ENCODE peak calls at places on chromosomes 12 and 14, in six cellular contexts. N, D, O, U, Z and S are unnamed samples.

GRCh38 chr12:53726342-53726741 is 910 bp downstream of the CALCOCO1 start:
- DNase-seq in Z (peak), N (no peak), D (no peak), O (peak), U (peak), S (no peak)

GRCh38 chr14:101174980-101175606 is 271.6 kb upstream of the RTL1 start:
- DNase-seq in U (no peak), D (no peak), O (no peak), Z (no peak), N (no peak), S (no peak)

GRCh38 chr14:71377099-71377498 is 469.8 kb downstream of the PCNX1 start:
- DNase-seq in Z (no peak), U (no peak), O (no peak), D (no peak), N (no peak), S (no peak)

GRCh38 chr14:105941226-105942166 is 415.1 kb downstream of the TMEM121 start:
- DNase-seq in O (peak), Z (no peak), U (no peak), D (no peak), N (no peak), S (no peak)

GRCh38 chr12:76450690-76451089 is 102.5 kb upstream of the BBS10 start:
- DNase-seq in N (peak), D (no peak), U (peak), O (no peak), Z (peak), S (no peak)

GRCh38 chr14:61761557-61761956 is 663 bp upstream of the SNAPC1 start:
- DNase-seq in Z (no peak), N (no peak), D (no peak), O (no peak), U (peak), S (no peak)

GRCh38 chr14:99792551-99793212 is 531 bp upstream of the EML1 start:
- DNase-seq in O (no peak), U (no peak), N (peak), Z (peak), D (no peak), S (no peak)

GRCh38 chr12:77007476-77007875 is 57.9 kb downstream of the E2F7 start:
- DNase-seq in N (peak), O (no peak), D (no peak), Z (no peak), U (peak), S (no peak)

GRCh38 chr12:108337235-108338223 is 1.6 kb downstream of the CMKLR1 start:
- DNase-seq in O (no peak), U (peak), N (no peak), D (peak), Z (peak), S (no peak)

GRCh38 chr12:694734-695503 is 31.7 kb upstream of the NINJ2 start:
- DNase-seq in Z (no peak), D (no peak), O (no peak), U (peak), N (no peak), S (no peak)

GRCh38 chr12:64387201-64387816 is 3.2 kb downstream of the C12orf56 start:
- DNase-seq in O (no peak), Z (no peak), U (no peak), D (peak), N (no peak), S (no peak)

GRCh38 chr12:34294137-34294536 is 271.8 kb downstream of the ALG10 start:
- DNase-seq in O (no peak), U (no peak), Z (no peak), N (no peak), D (no peak), S (no peak)

GRCh38 chr12:127548123-127548553 is 718.8 kb upstream of the TMEM132C start:
- DNase-seq in O (no peak), Z (peak), U (no peak), D (no peak), N (peak), S (no peak)

GRCh38 chr12:40192704-40193255 is 32.0 kb upstream of the LRRK2 start:
- DNase-seq in O (peak), D (no peak), U (peak), N (no peak), Z (no peak), S (no peak)

GRCh38 chr12:65368071-65368470 is 89.6 kb downstream of the MSRB3 start:
- DNase-seq in O (no peak), U (no peak), D (no peak), N (no peak), Z (no peak), S (no peak)

GRCh38 chr14:91307046-91307445 is 62.5 kb upstream of the GPR68 start:
- DNase-seq in O (no peak), N (no peak), Z (no peak), D (no peak), U (no peak), S (no peak)

GRCh38 chr12:11648514-11649412 is 711 bp upstream of the ETV6 start:
- DNase-seq in N (peak), U (peak), Z (peak), O (peak), D (peak), S (no peak)

GRCh38 chr12:5796171-5797091 is 148.6 kb downstream of the ANO2 start:
- DNase-seq in Z (peak), D (peak), U (peak), O (no peak), N (no peak), S (no peak)

GRCh38 chr12:131694116-131694838 is 16.6 kb upstream of the SFSWAP start:
- DNase-seq in D (no peak), O (peak), N (no peak), Z (no peak), U (no peak), S (no peak)

GRCh38 chr12:123973552-123974341 is 732 bp downstream of the ZNF664 start:
- DNase-seq in D (peak), N (no peak), Z (peak), O (peak), U (peak), S (no peak)

GRCh38 chr12:116559330-116560080 is at the start of gene MAP1LC3B2:
- DNase-seq in N (peak), U (peak), O (peak), D (peak), Z (peak), S (no peak)

GRCh38 chr14:90287791-90288190 is 31.4 kb downstream of the PSMC1 start:
- DNase-seq in N (no peak), Z (no peak), D (no peak), U (no peak), O (no peak), S (no peak)

GRCh38 chr12:101703487-101703886 is 6.0 kb downstream of the CHPT1 start:
- DNase-seq in Z (no peak), U (no peak), N (no peak), D (no peak), O (no peak), S (no peak)

GRCh38 chr14:75282166-75282547 is 3.5 kb downstream of the FOS start:
- DNase-seq in Z (no peak), U (peak), O (no peak), N (peak), D (peak), S (no peak)